ENCODE peak calls at places on chromosomes 6 and 20, in four cellular contexts. One of them, this sample, is unnamed.

GRCh38 chr20:63150391-63150898 is 65.5 kb downstream of the YTHDF1 start:
- DNase-seq in stimulated activated CD4-positive, alpha-beta T cell treated with anti-CD3 and anti-CD28 coated beads, TNF-alpha, amount 100 ng/mL, for 24 hours: no peak
- DNase-seq in NCI-H1417: no peak
- DNase-seq in ecto neural progenitor cell: no peak
- DNase-seq in this sample: no peak

GRCh38 chr20:37273988-37274387 is 12.4 kb upstream of the GHRH start:
- DNase-seq in NCI-H1417: no peak
- DNase-seq in ecto neural progenitor cell: no peak
- DNase-seq in stimulated activated CD4-positive, alpha-beta T cell treated with anti-CD3 and anti-CD28 coated beads, TNF-alpha, amount 100 ng/mL, for 24 hours: no peak
- DNase-seq in this sample: no peak

GRCh38 chr6:170317718-170318117 is 11.2 kb downstream of the FAM120B start:
- DNase-seq in stimulated activated CD4-positive, alpha-beta T cell treated with anti-CD3 and anti-CD28 coated beads, TNF-alpha, amount 100 ng/mL, for 24 hours: no peak
- DNase-seq in ecto neural progenitor cell: no peak
- DNase-seq in NCI-H1417: no peak
- DNase-seq in this sample: no peak

GRCh38 chr6:4295789-4296165 is 160.4 kb upstream of the ECI2 start:
- DNase-seq in stimulated activated CD4-positive, alpha-beta T cell treated with anti-CD3 and anti-CD28 coated beads, TNF-alpha, amount 100 ng/mL, for 24 hours: no peak
- DNase-seq in ecto neural progenitor cell: no peak
- DNase-seq in NCI-H1417: no peak
- DNase-seq in this sample: no peak

GRCh38 chr6:69279805-69280204 is 517.0 kb downstream of the LMBRD1 start:
- DNase-seq in stimulated activated CD4-positive, alpha-beta T cell treated with anti-CD3 and anti-CD28 coated beads, TNF-alpha, amount 100 ng/mL, for 24 hours: no peak
- DNase-seq in ecto neural progenitor cell: no peak
- DNase-seq in NCI-H1417: no peak
- DNase-seq in this sample: no peak

GRCh38 chr6:26056583-26057350 is 30.5 kb upstream of the HFE start:
- DNase-seq in NCI-H1417: peak
- DNase-seq in stimulated activated CD4-positive, alpha-beta T cell treated with anti-CD3 and anti-CD28 coated beads, TNF-alpha, amount 100 ng/mL, for 24 hours: no peak
- DNase-seq in ecto neural progenitor cell: no peak
- DNase-seq in this sample: peak

GRCh38 chr20:15756401-15756800 is 816.8 kb downstream of the KIF16B start:
- DNase-seq in NCI-H1417: no peak
- DNase-seq in stimulated activated CD4-positive, alpha-beta T cell treated with anti-CD3 and anti-CD28 coated beads, TNF-alpha, amount 100 ng/mL, for 24 hours: no peak
- DNase-seq in ecto neural progenitor cell: no peak
- DNase-seq in this sample: no peak

GRCh38 chr20:37856932-37857660 is 45.8 kb upstream of the VSTM2L start:
- DNase-seq in NCI-H1417: peak
- DNase-seq in stimulated activated CD4-positive, alpha-beta T cell treated with anti-CD3 and anti-CD28 coated beads, TNF-alpha, amount 100 ng/mL, for 24 hours: no peak
- DNase-seq in ecto neural progenitor cell: no peak
- DNase-seq in this sample: no peak

GRCh38 chr20:4067600-4068261 is 52.4 kb upstream of the RNF24 start:
- DNase-seq in stimulated activated CD4-positive, alpha-beta T cell treated with anti-CD3 and anti-CD28 coated beads, TNF-alpha, amount 100 ng/mL, for 24 hours: no peak
- DNase-seq in NCI-H1417: no peak
- DNase-seq in ecto neural progenitor cell: no peak
- DNase-seq in this sample: peak

GRCh38 chr6:103183831-103184411 is 1675.8 kb downstream of the HACE1 start:
- DNase-seq in NCI-H1417: no peak
- DNase-seq in stimulated activated CD4-positive, alpha-beta T cell treated with anti-CD3 and anti-CD28 coated beads, TNF-alpha, amount 100 ng/mL, for 24 hours: no peak
- DNase-seq in ecto neural progenitor cell: peak
- DNase-seq in this sample: no peak

GRCh38 chr6:49462599-49462926 is 490 bp downstream of the MMUT start:
- DNase-seq in NCI-H1417: no peak
- DNase-seq in stimulated activated CD4-positive, alpha-beta T cell treated with anti-CD3 and anti-CD28 coated beads, TNF-alpha, amount 100 ng/mL, for 24 hours: no peak
- DNase-seq in ecto neural progenitor cell: no peak
- DNase-seq in this sample: no peak

GRCh38 chr20:45450097-45450818 is 19.3 kb upstream of the WFDC2 start:
- DNase-seq in ecto neural progenitor cell: no peak
- DNase-seq in NCI-H1417: peak
- DNase-seq in stimulated activated CD4-positive, alpha-beta T cell treated with anti-CD3 and anti-CD28 coated beads, TNF-alpha, amount 100 ng/mL, for 24 hours: no peak
- DNase-seq in this sample: no peak

GRCh38 chr20:33793011-33793931 is 17.9 kb upstream of the CHMP4B start:
- DNase-seq in stimulated activated CD4-positive, alpha-beta T cell treated with anti-CD3 and anti-CD28 coated beads, TNF-alpha, amount 100 ng/mL, for 24 hours: no peak
- DNase-seq in NCI-H1417: no peak
- DNase-seq in ecto neural progenitor cell: no peak
- DNase-seq in this sample: no peak

This sample was measured in SW 1271.